ENCODE peak calls at places on chromosomes 1 and 21, in four cellular contexts. J is naive thymus-derived CD4-positive, alpha-beta T cell; A is psoas muscle; U is brain microvascular endothelial cell. H is an unnamed sample. For H3K36me3, the result is how much of the 10 kb centered on the place peaks cover.

GRCh38 chr1:59990470-59990869 is 63.9 kb upstream of the CYP2J2 start:
- DNase-seq in J (no peak), A (no peak), U (no peak), H (no peak)

GRCh38 chr1:71365451-71365850 is 284.6 kb upstream of the ZRANB2 start:
- DNase-seq in J (no peak), A (no peak), U (no peak), H (no peak)

GRCh38 chr1:239353536-239353935 is 32.8 kb upstream of the CHRM3 start:
- DNase-seq in J (no peak), A (no peak), U (no peak), H (no peak)

GRCh38 chr21:43323244-43324005 is 103.5 kb downstream of the SIK1 start:
- DNase-seq in J (no peak), A (peak), U (no peak), H (no peak)

GRCh38 chr1:57489342-57490036 is 65.6 kb upstream of the DAB1 start:
- DNase-seq in J (no peak), A (no peak), U (peak), H (no peak)

GRCh38 chr1:23751050-23751814 is 8.0 kb downstream of the ELOA start:
- DNase-seq in J (peak), A (no peak), U (peak), H (no peak)

GRCh38 chr1:175377394-175377793 is 184.8 kb upstream of the KIAA0040 start:
- DNase-seq in J (no peak), A (no peak), U (no peak), H (no peak)

GRCh38 chr1:24795236-24795635 is 50.0 kb downstream of the CLIC4 start:
- DNase-seq in J (no peak), A (no peak), U (no peak), H (no peak)

GRCh38 chr1:29415156-29415830 is 179.0 kb downstream of the PTPRU start:
- DNase-seq in J (no peak), A (no peak), U (no peak), H (no peak)

GRCh38 chr1:79877086-79877485 is 870.6 kb upstream of the ADGRL4 start:
- DNase-seq in J (no peak), A (no peak), U (no peak), H (no peak)

GRCh38 chr1:241639653-241640148 is 468 bp downstream of the CHML start:
- DNase-seq in J (peak), A (peak), U (peak), H (no peak)

GRCh38 chr21:24903954-24904635 is 703.2 kb downstream of the MRPL39 start:
- DNase-seq in J (no peak), A (no peak), U (no peak), H (no peak)

GRCh38 chr1:208077232-208077751 is 166.4 kb upstream of the CD34 start:
- DNase-seq in J (no peak), A (no peak), U (no peak), H (no peak)

GRCh38 chr1:115239148-115239820 is 98.8 kb downstream of the NGF start:
- DNase-seq in J (no peak), A (no peak), U (peak), H (no peak)

GRCh38 chr1:116574581-116575291 is 3.9 kb upstream of the CD58 start:
- DNase-seq in J (no peak), A (peak), U (peak), H (peak)

GRCh38 chr1:30058966-30059365 is 664.4 kb downstream of the MATN1 start:
- DNase-seq in J (no peak), A (no peak), U (peak), H (no peak)

GRCh38 chr1:22048351-22049192 is 3.9 kb upstream of the CDC42 start:
- DNase-seq in J (no peak), A (no peak), U (no peak), H (no peak)

GRCh38 chr1:162927421-162927820 is 66.4 kb upstream of the CCDC190 start:
- DNase-seq in J (no peak), A (no peak), U (no peak), H (no peak)

GRCh38 chr1:186374313-186375151 is 521 bp downstream of the TPR start:
- DNase-seq in J (peak), A (no peak), U (no peak), H (peak)

GRCh38 chr1:21651214-21652042 is 17.7 kb downstream of the RAP1GAP start:
- DNase-seq in J (peak), A (peak), U (no peak), H (peak)

GRCh38 chr1:93979040-93979717 is 69.9 kb upstream of the GCLM start:
- DNase-seq in J (no peak), A (no peak), U (no peak), H (no peak)

GRCh38 chr1:83583351-83584014 is 415.4 kb downstream of the TTLL7 start:
- DNase-seq in J (no peak), A (no peak), U (no peak), H (peak)

GRCh38 chr1:66291047-66291864 is 242.7 kb upstream of the SGIP1 start:
- DNase-seq in J (no peak), A (no peak), U (no peak), H (no peak)

GRCh38 chr1:153790282-153790995 is 15.2 kb downstream of the SLC27A3 start:
- DNase-seq in J (no peak), A (peak), U (peak), H (no peak)

GRCh38 chr1:41613646-41614592 is 129.4 kb upstream of the EDN2 start:
- DNase-seq in J (peak), A (no peak), U (peak), H (no peak)

GRCh38 chr1:243686149-243686548 is 163.9 kb downstream of the AKT3 start:
- DNase-seq in J (no peak), A (no peak), U (no peak), H (no peak)

GRCh38 chr1:24413350-24414163 is at the start of gene STPG1:
- DNase-seq in J (peak), A (peak), U (peak), H (peak)

GRCh38 chr1:25971044-25971881 is 26.6 kb downstream of the PAFAH2 start:
- DNase-seq in J (no peak), A (no peak), U (no peak), H (peak)

GRCh38 chr1:110615548-110616130 is 9.5 kb upstream of the KCNA2 start:
- DNase-seq in J (peak), A (peak), U (peak), H (peak)

GRCh38 chr1:1759456-1760344 is 18.6 kb downstream of the NADK start:
- DNase-seq in J (no peak), A (no peak), U (no peak), H (no peak)

GRCh38 chr1:168009322-168009721 is 72.5 kb upstream of the MPC2 start:
- DNase-seq in J (no peak), A (no peak), U (no peak), H (no peak)
- H3K36me3 ChIP-seq in J (under half), A (under half), U (under half), H (under half)

DNA sequence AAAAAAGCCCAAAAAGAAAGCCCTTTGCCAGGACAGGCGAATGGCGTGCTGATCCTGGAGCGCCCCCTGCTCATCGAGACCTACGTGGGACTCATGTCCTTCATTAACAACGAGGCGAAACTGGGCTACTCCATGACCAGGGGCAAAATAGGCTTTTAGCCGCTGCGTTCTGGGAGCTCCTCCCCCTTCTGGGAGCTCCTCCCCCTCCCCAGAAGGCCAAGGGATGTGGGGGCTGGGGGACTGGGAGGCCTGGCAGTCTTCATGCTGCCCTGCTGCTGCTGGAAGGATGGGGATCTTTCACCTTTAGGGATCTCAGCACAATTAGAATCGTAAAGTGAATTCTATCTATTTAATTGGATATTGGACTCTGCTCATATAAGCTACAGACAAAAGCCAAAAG is 3.6 kb downstream of the TPRG1L start:
- DNase-seq in J (no peak), A (no peak), U (no peak), H (no peak)
- H3K36me3 ChIP-seq in J (under half), A (under half), U (under half), H (under half)

DNA sequence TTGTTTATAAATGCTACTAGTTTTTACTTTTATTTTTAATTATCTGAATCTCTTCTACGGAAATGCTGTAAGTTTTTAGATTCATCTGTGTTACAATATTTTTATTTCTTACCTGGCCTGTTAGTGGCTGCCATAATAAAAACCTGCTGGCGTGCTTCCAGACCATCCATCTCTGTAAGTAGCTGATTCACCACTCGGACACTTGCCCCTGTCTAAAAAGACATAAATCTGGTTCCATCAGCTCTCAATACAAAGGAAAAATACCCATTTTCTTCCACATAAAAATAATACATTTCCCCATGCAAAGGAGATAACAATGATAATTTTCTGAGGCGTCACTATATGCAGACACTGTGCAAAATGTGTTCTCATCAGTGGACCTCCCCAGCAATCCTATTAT is 62.0 kb downstream of the NVL start:
- DNase-seq in J (no peak), A (no peak), U (no peak), H (no peak)
- H3K36me3 ChIP-seq in J (under half), A (under half), U (under half), H (under half)

GRCh38 chr1:19232526-19232851 is 18.8 kb downstream of the EMC1 start:
- DNase-seq in J (no peak), A (no peak), U (no peak), H (no peak)
- H3K36me3 ChIP-seq in J (under half), A (under half), U (half or more), H (half or more)

GRCh38 chr21:41995577-41995976 is 14.6 kb downstream of the ZBTB21 start:
- DNase-seq in J (no peak), A (no peak), U (no peak), H (no peak)
- H3K36me3 ChIP-seq in J (under half), A (under half), U (under half), H (half or more)

DNA sequence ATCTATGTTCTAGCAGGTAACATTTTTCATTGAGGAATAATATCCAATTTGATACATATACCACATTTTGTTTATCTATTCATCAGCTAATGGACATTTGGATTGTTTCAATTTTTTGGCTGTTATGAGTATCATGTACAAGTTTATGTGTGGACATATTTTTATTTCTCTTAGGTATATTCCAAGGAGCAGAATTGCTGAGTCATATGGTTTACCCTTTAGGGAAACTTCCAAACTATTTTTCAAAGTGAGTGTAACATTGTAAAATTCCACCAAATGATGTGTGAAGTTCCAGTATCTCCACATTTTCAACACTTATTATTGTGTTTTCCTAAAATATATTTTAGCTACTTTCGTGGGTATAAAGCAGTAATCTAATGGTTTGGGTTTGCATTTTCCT is 1789.9 kb downstream of the MRPL39 start:
- DNase-seq in J (no peak), A (no peak), U (no peak), H (no peak)
- H3K36me3 ChIP-seq in J (under half), A (under half), U (under half), H (under half)

DNA sequence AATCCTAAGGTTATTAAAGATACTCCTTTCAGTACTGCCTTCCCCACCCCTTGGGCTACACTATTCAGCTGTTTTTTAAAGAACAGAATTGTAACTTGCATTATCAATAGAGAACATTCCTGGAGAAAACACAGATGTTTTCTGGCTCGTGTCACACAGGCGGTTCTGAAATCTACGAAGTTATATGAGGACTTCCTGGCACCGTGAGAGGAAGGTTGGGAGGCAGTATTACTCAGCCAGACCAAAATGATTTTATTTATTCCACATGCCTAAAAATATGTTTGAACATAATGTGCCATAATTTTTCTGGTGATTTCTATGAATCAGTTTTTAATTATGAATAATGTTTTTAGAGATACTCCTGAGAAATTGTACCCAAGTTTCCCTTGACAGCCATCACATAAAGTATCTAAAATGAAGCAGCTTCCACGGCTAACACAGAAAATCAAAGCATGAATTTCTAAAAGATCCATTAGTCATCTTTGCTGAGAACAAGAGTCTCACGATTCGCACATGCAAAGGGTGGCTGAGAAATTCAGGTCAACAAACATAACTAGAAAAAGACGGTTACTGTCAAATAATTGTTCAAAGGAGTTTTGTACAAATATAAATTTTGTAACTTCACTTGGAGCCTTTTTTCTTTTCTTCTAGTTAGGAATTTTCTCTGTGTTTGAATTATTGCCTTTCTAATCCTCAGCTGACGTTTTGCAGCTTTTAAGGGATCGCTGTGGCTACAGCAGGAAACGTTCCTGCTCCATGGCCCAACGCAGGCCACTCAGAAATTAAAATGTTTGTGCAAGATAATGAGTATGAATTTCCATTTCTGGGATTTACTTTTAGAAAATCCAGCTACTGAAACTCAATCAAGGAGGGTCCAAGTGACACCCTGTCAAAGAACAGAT is 8.0 kb upstream of the SIM2 start:
- DNase-seq in J (no peak), A (no peak), U (no peak), H (no peak)
- H3K36me3 ChIP-seq in J (under half), A (under half), U (under half), H (under half)

GRCh38 chr1:17436380-17437174 is 2.9 kb downstream of the RCC2 start:
- DNase-seq in J (no peak), A (no peak), U (no peak), H (no peak)
- H3K36me3 ChIP-seq in J (under half), A (under half), U (under half), H (under half)

DNA sequence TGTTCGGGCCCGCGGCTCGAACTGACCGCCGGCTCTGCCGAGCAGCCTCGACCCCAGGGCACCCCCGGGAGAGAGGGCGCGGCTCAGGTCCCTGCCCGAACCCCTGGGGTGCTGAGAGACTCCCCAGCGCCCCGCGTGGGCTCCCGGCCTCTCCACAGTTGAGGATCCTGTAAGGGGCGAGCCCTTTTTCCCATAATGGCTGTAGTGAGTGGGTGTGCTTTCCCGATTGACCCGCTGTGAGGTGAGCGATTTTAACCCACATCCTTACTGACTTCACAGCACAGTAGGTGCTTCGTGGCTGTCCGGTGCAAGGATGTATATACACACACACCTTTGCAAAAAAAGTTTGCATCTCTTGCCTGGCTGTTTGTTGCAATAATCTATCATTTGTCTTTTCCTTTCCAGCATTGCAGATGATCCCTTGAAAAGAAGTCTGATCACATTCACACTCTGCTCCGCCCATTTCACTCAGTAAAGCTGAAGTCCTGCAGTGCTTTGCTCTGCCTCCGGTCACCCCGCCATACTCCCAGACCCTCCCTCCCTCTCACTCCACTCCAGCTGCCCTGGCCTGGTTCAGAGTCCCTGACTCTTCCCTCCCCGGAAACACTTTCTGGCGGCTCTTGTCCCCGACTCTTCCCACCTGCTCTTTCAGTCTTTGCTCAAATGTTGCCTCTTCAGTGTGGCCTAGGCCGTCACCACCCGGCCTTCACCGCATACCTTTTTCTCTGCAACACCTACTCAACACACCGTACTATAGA is 955 bp upstream of the UBE2G2 start:
- DNase-seq in J (no peak), A (no peak), U (no peak), H (no peak)
- H3K36me3 ChIP-seq in J (under half), A (under half), U (under half), H (under half)

DNA sequence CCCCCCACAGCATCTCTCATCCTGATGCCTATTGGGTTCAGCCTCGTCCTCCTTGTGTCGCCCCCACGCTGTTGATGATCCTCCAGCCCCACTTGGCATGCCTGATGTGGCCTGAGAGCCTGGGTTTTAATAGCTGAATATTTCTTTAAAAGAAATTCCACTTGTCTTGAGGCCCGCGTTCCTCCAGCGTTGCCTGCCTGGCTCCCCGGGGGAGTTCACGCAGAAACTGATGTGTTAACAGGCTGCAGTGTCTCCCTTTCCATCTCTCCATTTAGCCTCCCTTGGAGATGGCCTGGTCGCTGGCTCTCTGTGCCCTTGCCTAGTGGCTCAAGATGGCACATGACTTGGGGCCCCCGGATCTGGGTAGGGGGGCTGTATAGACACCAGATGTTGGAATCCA is 9.4 kb downstream of the ACTL8 start:
- DNase-seq in J (no peak), A (no peak), U (no peak), H (no peak)
- H3K36me3 ChIP-seq in J (under half), A (under half), U (under half), H (under half)

H was measured in CD4-positive, CD25-positive, alpha-beta regulatory T cell.